ENCODE peak calls at places on chromosome 6, in four cellular contexts. E is GM12878, Z is IMR-90, K is K562. X is an unnamed sample.

GRCh38 chr6:138410048-138410735 is 6.2 kb downstream of the HEBP2 start:
- DNase-seq in K (no peak), Z (peak; percentile 79), E (no peak), X (no peak)

GRCh38 chr6:142408409-142408808 is 106.6 kb downstream of the ADGRG6 start:
- DNase-seq in E (no peak), Z (no peak), K (no peak), X (no peak)

GRCh38 chr6:3013486-3013885 is 13.8 kb downstream of the NQO2 start:
- DNase-seq in K (peak; percentile 11), E (no peak), Z (peak; percentile 47), X (peak; percentile 66)

GRCh38 chr6:45031601-45032000 is 296.5 kb upstream of the RUNX2 start:
- DNase-seq in K (no peak), Z (no peak), E (no peak), X (no peak)

GRCh38 chr6:23145801-23146200 is 576.4 kb downstream of the HDGFL1 start:
- DNase-seq in K (no peak), E (no peak), Z (peak; percentile 11), X (no peak)

GRCh38 chr6:139586273-139586672 is 211.8 kb upstream of the CITED2 start:
- DNase-seq in Z (no peak), E (no peak), K (no peak), X (no peak)

GRCh38 chr6:5109436-5109835 is 24.3 kb downstream of the PPP1R3G start:
- DNase-seq in Z (no peak), E (no peak), K (no peak), X (no peak)

GRCh38 chr6:157223021-157223430 is 100.3 kb downstream of the TMEM242 start:
- DNase-seq in Z (no peak), E (no peak), K (no peak), X (no peak)

GRCh38 chr6:144912474-144912873 is 627.3 kb downstream of the UTRN start:
- DNase-seq in E (no peak), Z (peak; percentile 90), K (no peak), X (no peak)

GRCh38 chr6:53922571-53922981 is 127.8 kb downstream of the LRRC1 start:
- DNase-seq in Z (no peak), E (no peak), K (no peak), X (no peak)

GRCh38 chr6:449486-450419 is 58.2 kb downstream of the IRF4 start:
- DNase-seq in Z (no peak), K (no peak), E (no peak), X (no peak)

GRCh38 chr6:165034271-165034741 is 275.1 kb downstream of the C6orf118 start:
- DNase-seq in K (no peak), E (no peak), Z (no peak), X (no peak)

GRCh38 chr6:1392813-1393640 is 3.7 kb downstream of the FOXF2 start:
- DNase-seq in E (no peak), K (no peak), Z (no peak), X (no peak)

GRCh38 chr6:169782966-169783760 is 31.7 kb downstream of the ERMARD start:
- DNase-seq in E (no peak), Z (no peak), K (no peak), X (no peak)

GRCh38 chr6:131946404-131946991 is 4.7 kb downstream of the CCN2 start:
- DNase-seq in Z (peak; percentile 78), E (no peak), K (no peak), X (no peak)

GRCh38 chr6:149075616-149076354 is 241.7 kb upstream of the TAB2 start:
- DNase-seq in Z (peak; percentile 37), K (no peak), E (no peak), X (no peak)

GRCh38 chr6:159969921-159970320 is 1.0 kb downstream of the IGF2R start:
- DNase-seq in K (no peak), E (no peak), Z (peak; percentile 84), X (peak; percentile 58)

GRCh38 chr6:19354181-19354580 is 483.0 kb upstream of the ID4 start:
- DNase-seq in Z (no peak), E (no peak), K (no peak), X (no peak)

GRCh38 chr6:42963855-42964605 is 3.5 kb downstream of the GNMT start:
- DNase-seq in E (no peak), K (peak; percentile 81), Z (peak; percentile 58), X (peak; percentile 63)

GRCh38 chr6:14703586-14703985 is 542.3 kb upstream of the JARID2 start:
- DNase-seq in Z (peak; percentile 82), K (no peak), E (no peak), X (no peak)
- TF ChIP-seq ELK1 in Z (no peak), K (no peak), E (no peak), X (no peak)

GRCh38 chr6:80335061-80335660 is 228.7 kb downstream of the BCKDHB start:
- DNase-seq in Z (peak; percentile 28), K (no peak), E (no peak), X (no peak)

GRCh38 chr6:80329496-80329895 is 223.0 kb downstream of the BCKDHB start:
- DNase-seq in Z (no peak), E (no peak), K (no peak), X (no peak)

GRCh38 chr6:80333342-80333741 is 226.9 kb downstream of the BCKDHB start:
- DNase-seq in E (no peak), Z (no peak), K (no peak), X (no peak)

GRCh38 chr6:80332013-80332412 is 225.5 kb downstream of the BCKDHB start:
- DNase-seq in K (no peak), E (no peak), Z (no peak), X (no peak)

GRCh38 chr6:80331522-80331921 is 225.1 kb downstream of the BCKDHB start:
- DNase-seq in E (no peak), Z (no peak), K (no peak), X (no peak)
- TF ChIP-seq BHLHE40 in E (no peak), Z (no peak), K (no peak), X (no peak)

DNA sequence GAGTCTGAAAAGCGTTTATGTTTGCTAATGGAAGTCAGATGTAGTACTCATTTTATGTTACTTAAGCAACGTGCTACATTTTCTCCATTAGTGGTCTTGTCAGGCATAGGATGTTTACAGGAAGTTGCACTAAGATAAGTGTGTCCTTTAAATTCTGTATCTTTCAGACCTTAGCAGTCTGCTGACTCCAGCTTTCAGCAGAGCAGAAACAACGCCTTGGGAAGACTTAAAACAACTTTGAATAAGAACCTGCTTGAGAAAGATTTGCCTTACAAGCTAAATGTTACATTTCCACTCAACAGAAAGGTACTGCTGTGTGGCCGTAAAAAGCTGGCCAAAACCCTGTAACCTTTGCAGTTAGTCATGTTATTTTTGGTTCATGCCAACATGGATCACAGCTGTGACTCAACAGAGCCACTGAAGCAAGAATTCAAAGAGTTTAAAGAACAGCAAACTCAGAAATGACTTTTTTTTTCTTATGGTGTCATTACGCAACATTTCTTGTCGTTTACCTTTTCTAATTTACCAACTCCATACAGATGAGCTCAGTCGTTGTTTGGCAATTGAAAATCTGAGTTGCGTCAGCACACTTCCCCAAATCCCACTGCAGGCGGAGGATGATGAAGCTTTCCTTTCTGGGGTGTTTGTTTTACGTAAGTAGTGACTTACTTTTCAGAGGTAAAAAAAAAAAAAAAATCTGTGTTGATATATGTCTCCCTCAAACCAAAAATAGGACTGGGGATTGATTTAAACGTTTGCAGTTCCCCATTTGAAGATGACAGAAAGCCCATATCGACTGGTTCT is 27.9 kb upstream of the BMP6 start:
- DNase-seq in E (no peak), Z (peak; percentile 97), K (no peak), X (peak; percentile 37)
- TF ChIP-seq ELK1 in E (no peak), Z (no peak), K (no peak), X (no peak)

GRCh38 chr6:28747631-28748157 is 176.1 kb downstream of the TRIM27 start:
- DNase-seq in Z (peak; percentile 84), K (peak; percentile 79), E (no peak), X (peak; percentile 51)
- TF ChIP-seq BHLHE40 in Z (no peak), K (peak; percentile 71), E (no peak), X (no peak)

GRCh38 chr6:108557494-108558371 is 3.0 kb upstream of the FOXO3 start:
- DNase-seq in Z (peak; percentile 62), E (no peak), K (peak; percentile 85), X (peak; percentile 58)

GRCh38 chr6:108556250-108556649 is 4.5 kb upstream of the FOXO3 start:
- DNase-seq in E (no peak), K (no peak), Z (no peak), X (no peak)

GRCh38 chr6:108558372-108559096 is 2.2 kb upstream of the FOXO3 start:
- DNase-seq in Z (peak; percentile 99), E (peak; percentile 81), K (peak; percentile 84), X (peak; percentile 65)

GRCh38 chr6:108555399-108556052 is 5.2 kb upstream of the FOXO3 start:
- DNase-seq in E (no peak), K (no peak), Z (no peak), X (no peak)

GRCh38 chr6:108556864-108557493 is 3.7 kb upstream of the FOXO3 start:
- DNase-seq in K (no peak), E (no peak), Z (peak; percentile 94), X (no peak)
- TF ChIP-seq ELK1 in K (no peak), E (no peak), Z (no peak), X (no peak)

DNA sequence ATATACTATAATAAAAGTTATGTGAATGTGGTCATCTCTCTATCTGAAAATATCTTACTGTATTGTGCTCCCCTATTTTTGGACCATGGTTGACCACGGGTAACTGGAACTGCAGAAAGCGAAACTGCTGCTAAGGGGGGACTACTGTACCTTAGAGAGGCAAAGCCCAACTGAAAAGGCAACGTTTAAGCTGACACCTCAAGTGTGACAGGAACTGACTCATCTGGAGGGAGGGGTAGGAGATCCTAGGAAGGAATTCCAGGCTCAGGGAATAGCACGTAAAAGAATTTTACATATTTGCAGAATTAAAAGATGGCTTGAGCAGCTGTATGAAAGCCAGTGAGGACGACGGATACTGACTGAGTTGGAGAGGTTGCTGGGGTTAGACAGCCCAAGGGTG is 34.8 kb downstream of the ELOVL2 start:
- DNase-seq in K (no peak), E (no peak), Z (peak; percentile 61), X (no peak)
- TF ChIP-seq BHLHE40 in K (no peak), E (no peak), Z (no peak), X (no peak)

GRCh38 chr6:7734707-7735383 is 8.9 kb downstream of the BMP6 start:
- DNase-seq in Z (no peak), E (no peak), K (no peak), X (no peak)
- TF ChIP-seq ELK1 in Z (no peak), E (no peak), K (no peak), X (no peak)

GRCh38 chr6:113564401-113565161 is 292.6 kb upstream of the MARCKS start:
- DNase-seq in K (no peak), E (no peak), Z (peak; percentile 92), X (no peak)
- TF ChIP-seq BHLHE40 in K (no peak), E (no peak), Z (no peak), X (no peak)

X was measured in A549.